ENCODE peak calls at places on chromosomes 2 and 18, in four cellular contexts. M is heart left ventricle, Y is GM23248, K is DND-41. U is an unnamed sample.

GRCh38 chr2:7405861-7406715 is 488.9 kb downstream of the RNF144A start:
- DNase-seq in K (no peak), Y (peak; percentile 48), M (peak; percentile 40), U (no peak)

GRCh38 chr2:212535963-212536362 is 2.6 kb downstream of the ERBB4 start:
- DNase-seq in K (no peak), M (no peak), Y (no peak), U (no peak)

GRCh38 chr2:230658877-230659652 is 53.6 kb upstream of the CAB39 start:
- DNase-seq in M (no peak), Y (no peak), K (peak; percentile 59), U (no peak)

GRCh38 chr18:55634545-55634944 is 46.6 kb upstream of the TCF4 start:
- DNase-seq in M (no peak), K (no peak), Y (peak; percentile 75), U (no peak)

GRCh38 chr2:144523606-144524131 is 3.8 kb upstream of the ZEB2 start:
- DNase-seq in K (no peak), Y (peak; percentile 51), M (no peak), U (no peak)

GRCh38 chr18:57984490-57985109 is 59.4 kb upstream of the NEDD4L start:
- DNase-seq in Y (no peak), K (no peak), M (no peak), U (no peak)

GRCh38 chr2:158486150-158486969 is 29.6 kb downstream of the PKP4 start:
- DNase-seq in M (no peak), K (no peak), Y (no peak), U (no peak)

GRCh38 chr2:172772637-172773036 is 37.0 kb downstream of the RAPGEF4 start:
- DNase-seq in M (no peak), Y (peak; percentile 52), K (no peak), U (no peak)

GRCh38 chr2:31888550-31888949 is 122.3 kb downstream of the MEMO1 start:
- DNase-seq in K (no peak), M (no peak), Y (no peak), U (no peak)
- H3K27me3 ChIP-seq in K (no peaks in the 10 kb centered on the region), M (no peaks in the 10 kb centered on the region), Y (no peaks in the 10 kb centered on the region), U (no peaks in the 10 kb centered on the region)

GRCh38 chr2:25323042-25323514 is 18.6 kb downstream of the DNMT3A start:
- DNase-seq in Y (no peak), K (no peak), M (no peak), U (peak; percentile 56)

GRCh38 chr2:25324251-25324650 is 17.5 kb downstream of the DNMT3A start:
- DNase-seq in M (no peak), Y (no peak), K (no peak), U (no peak)

GRCh38 chr2:25323612-25324189 is 18.0 kb downstream of the DNMT3A start:
- DNase-seq in M (no peak), K (no peak), Y (no peak), U (no peak)

GRCh38 chr2:25326326-25327013 is 15.3 kb downstream of the DNMT3A start:
- DNase-seq in M (no peak), K (no peak), Y (no peak), U (no peak)

GRCh38 chr2:25324905-25325592 is 16.7 kb downstream of the DNMT3A start:
- DNase-seq in Y (peak; percentile 68), K (no peak), M (peak; percentile 58), U (no peak)
- H3K27ac ChIP-seq in Y (no peak overlapping the region), K (no peak overlapping the region), M (no peak overlapping the region), U (no peak overlapping the region)

DNA sequence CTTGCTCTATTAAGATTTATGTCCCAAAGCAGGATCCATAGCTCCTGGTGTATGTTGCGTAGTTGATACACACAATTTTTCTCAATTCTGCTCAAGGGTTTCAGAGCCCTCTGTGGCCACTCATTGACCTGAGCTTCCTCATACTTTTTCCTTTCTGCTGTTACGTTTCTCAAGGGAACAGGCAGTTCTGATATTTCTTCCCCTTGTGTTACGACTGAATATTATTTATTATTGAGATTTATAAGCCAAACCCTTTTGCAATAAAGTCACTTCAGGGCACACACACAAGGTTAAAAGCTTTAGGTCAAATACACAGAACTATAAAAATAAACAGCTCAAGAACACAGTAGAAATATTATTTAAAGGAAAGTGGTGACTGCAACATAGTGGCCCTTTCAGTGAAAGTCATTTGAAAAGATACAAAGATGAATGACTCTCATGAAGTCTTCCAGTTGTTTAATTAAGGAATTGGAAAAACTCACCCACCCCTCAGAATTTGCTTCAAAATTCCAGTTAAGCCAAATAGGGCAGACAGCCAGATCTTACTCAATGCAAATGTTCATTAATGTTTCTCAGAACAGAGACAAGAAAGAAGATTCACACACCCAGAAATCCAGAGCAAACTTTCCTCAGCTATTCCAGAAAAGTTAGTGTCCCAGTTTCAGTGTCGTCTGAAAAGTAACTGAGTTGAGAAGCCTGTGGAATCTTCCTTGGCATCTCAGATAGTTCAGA is 179.7 kb downstream of the TRIB2 start:
- DNase-seq in K (no peak), M (no peak), Y (no peak), U (no peak)
- H3K27me3 ChIP-seq in K (no peaks in the 10 kb centered on the region), M (no peaks in the 10 kb centered on the region), Y (no peaks in the 10 kb centered on the region), U (no peaks in the 10 kb centered on the region)

GRCh38 chr2:102117488-102117887 is 25.1 kb upstream of the IL1R1 start:
- DNase-seq in K (no peak), Y (no peak), M (no peak), U (no peak)

GRCh38 chr2:102122115-102122514 is 20.4 kb upstream of the IL1R1 start:
- DNase-seq in K (no peak), M (no peak), Y (peak; percentile 96), U (no peak)

GRCh38 chr2:102119255-102119654 is 23.3 kb upstream of the IL1R1 start:
- DNase-seq in M (no peak), Y (peak; percentile 29), K (no peak), U (no peak)

GRCh38 chr2:102122909-102123308 is 19.6 kb upstream of the IL1R1 start:
- DNase-seq in M (no peak), Y (no peak), K (no peak), U (no peak)

DNA sequence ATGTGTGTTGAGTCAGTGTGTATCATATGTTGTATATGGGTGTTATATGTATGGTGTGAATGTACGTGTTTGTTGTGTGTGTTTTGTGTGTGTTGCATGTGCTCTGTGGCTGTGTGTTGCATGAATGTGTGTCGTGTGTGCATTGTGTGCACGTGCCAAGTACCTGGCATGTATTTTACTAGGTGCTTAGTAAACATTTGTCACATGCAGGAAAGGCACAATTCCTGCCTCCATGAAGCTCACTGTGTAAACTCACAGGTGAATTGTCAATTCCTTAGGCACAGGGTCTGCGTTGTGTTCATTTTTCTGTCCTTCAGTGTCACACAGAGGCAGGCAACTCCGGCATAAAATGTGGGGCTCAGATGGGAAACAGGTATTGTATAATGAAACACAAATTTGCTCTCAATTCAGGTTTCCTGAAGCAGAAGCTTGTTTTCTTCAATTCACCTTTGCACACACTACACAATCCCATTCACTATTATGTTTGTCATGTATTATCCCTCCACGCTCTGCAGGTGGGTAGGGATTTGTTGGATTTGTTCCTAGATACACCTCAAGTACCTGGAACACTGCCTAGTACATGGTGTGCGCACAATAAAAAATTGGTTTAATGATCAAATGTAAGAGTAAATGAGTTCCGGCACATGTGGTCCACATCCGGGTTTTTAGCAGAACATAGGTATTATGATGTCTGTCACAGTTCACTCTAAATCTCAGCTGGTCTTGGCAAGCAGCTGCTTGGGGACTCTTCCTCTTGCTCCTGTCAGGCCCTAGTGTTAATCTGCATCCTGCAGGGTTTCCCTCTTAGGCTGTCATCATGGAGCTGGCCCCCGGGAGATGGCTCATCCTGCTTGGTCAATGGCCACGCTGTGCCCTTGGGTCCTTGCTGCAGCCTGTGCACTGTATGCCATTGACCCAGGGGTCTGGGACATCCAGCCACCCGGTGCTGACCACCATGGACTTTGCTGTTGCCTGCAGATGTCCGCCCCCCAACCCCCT is 22.0 kb upstream of the IL1R1 start:
- DNase-seq in Y (no peak), K (no peak), M (no peak), U (no peak)
- H3K27ac ChIP-seq in Y (no peak overlapping the region), K (no peak overlapping the region), M (no peak overlapping the region), U (no peak overlapping the region)

GRCh38 chr2:91477731-91478672 is 2786.5 kb downstream of the RPIA start:
- DNase-seq in M (peak; percentile 25), Y (peak; percentile 46), K (no peak), U (no peak)
- H3K27me3 ChIP-seq in M (peaks cover 28% of the 10 kb centered on the region), Y (peaks cover 26% of the 10 kb centered on the region), K (no peaks in the 10 kb centered on the region), U (peaks cover 4% of the 10 kb centered on the region)

GRCh38 chr2:33032245-33032644 is 85.5 kb downstream of the LTBP1 start:
- DNase-seq in K (no peak), Y (no peak), M (no peak), U (no peak)

GRCh38 chr2:33033524-33034150 is 86.9 kb downstream of the LTBP1 start:
- DNase-seq in Y (peak; percentile 76), M (no peak), K (no peak), U (no peak)

GRCh38 chr2:33038230-33038629 is 91.5 kb downstream of the LTBP1 start:
- DNase-seq in K (no peak), Y (no peak), M (no peak), U (no peak)

GRCh38 chr2:33038799-33039198 is 92.0 kb downstream of the LTBP1 start:
- DNase-seq in M (no peak), K (no peak), Y (no peak), U (no peak)

DNA sequence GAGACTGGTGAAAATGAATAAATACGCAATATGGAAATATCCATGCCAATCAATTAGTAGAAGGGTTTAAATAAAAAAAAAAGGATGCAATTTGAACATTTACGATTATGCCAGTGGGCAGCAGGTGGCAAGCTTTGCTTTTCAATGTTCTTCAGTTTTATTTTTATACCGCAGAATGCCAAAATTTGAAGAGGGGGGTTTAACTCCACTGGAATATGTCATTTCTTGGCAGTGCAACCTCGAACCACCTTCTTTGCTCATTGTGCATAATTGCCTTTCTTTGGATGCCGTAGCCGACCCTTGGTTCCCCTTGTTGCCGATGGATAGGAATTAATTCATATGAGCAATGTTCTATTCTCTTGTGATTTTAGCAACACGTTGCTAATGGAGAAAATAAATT is 88.0 kb downstream of the LTBP1 start:
- DNase-seq in Y (peak; percentile 81), K (no peak), M (no peak), U (no peak)
- H3K27ac ChIP-seq in Y (no peak overlapping the region), K (no peak overlapping the region), M (no peak overlapping the region), U (no peak overlapping the region)

GRCh38 chr2:18065264-18065663 is 186.8 kb downstream of the KCNS3 start:
- DNase-seq in M (no peak), K (no peak), Y (no peak), U (no peak)
- H3K27me3 ChIP-seq in M (no peaks in the 10 kb centered on the region), K (peaks cover 2% of the 10 kb centered on the region), Y (no peaks in the 10 kb centered on the region), U (no peaks in the 10 kb centered on the region)

U was measured in CD4-positive, CD25-positive, alpha-beta regulatory T cell.